ENCODE peak calls at places on chromosomes 7 and 10, in nine cellular contexts. F is GM19239; M is ascending aorta; T is right cardiac atrium; P is neuronal stem cell; K is stimulated activated naive B cell treated with anti-CD40 and anti-IgM and Interleukin-4, amounts not matched to agents 10 μg/mL and 1 μg/mL and 100 μg/mL, for 72 hours; W is stimulated activated CD4-positive, alpha-beta T cell treated with anti-CD3 and anti-CD28 coated beads, TNF-alpha, amount 100 ng/mL, for 1 hour; L is H7; A is fibroblast of mammary gland. H is an unnamed sample.

GRCh38 chr7:158572000-158572828 is 15.4 kb downstream of the PTPRN2 start:
- DNase-seq in W (no peak), F (no peak), K (no peak), P (no peak), M (no peak), T (no peak), A (peak), L (peak), H (no peak)

GRCh38 chr7:80372415-80372814 is 139.4 kb downstream of the GNAT3 start:
- DNase-seq in F (no peak), T (no peak), L (no peak), P (no peak), K (no peak), W (no peak), M (no peak), A (no peak), H (no peak)

GRCh38 chr7:51023547-51023946 is 240.9 kb upstream of the GRB10 start:
- DNase-seq in F (no peak), T (no peak), M (no peak), L (no peak), A (no peak), W (no peak), K (no peak), P (no peak), H (no peak)

GRCh38 chr10:67141300-67141699 is 215.5 kb downstream of the LRRTM3 start:
- DNase-seq in T (no peak), P (no peak), L (no peak), K (no peak), W (no peak), M (no peak), A (no peak), F (no peak), H (no peak)

GRCh38 chr10:81885491-81885890 is 10.5 kb downstream of the NRG3 start:
- DNase-seq in T (no peak), F (no peak), P (no peak), K (no peak), M (no peak), W (no peak), L (no peak), A (no peak), H (no peak)

GRCh38 chr7:84178013-84178412 is 16.6 kb downstream of the SEMA3A start:
- DNase-seq in K (no peak), P (no peak), A (no peak), M (no peak), W (no peak), L (no peak), T (no peak), F (no peak), H (no peak)

GRCh38 chr10:10910634-10911033 is 107.0 kb upstream of the CELF2 start:
- DNase-seq in A (peak), W (no peak), M (no peak), P (no peak), F (no peak), L (no peak), K (no peak), T (no peak), H (no peak)

GRCh38 chr7:32506266-32507054 is 11.2 kb downstream of the AVL9 start:
- DNase-seq in T (no peak), P (no peak), A (peak), M (no peak), F (no peak), W (no peak), L (no peak), K (no peak), H (no peak)

GRCh38 chr10:21733710-21734109 is 199.7 kb downstream of the MLLT10 start:
- DNase-seq in K (no peak), L (no peak), A (no peak), T (no peak), P (peak), M (no peak), W (no peak), F (no peak), H (no peak)